ENCODE peak calls at places on chromosomes 13 and 19, in four cellular contexts. Q is cardiac muscle cell; Z is CD4-positive, alpha-beta T cell; O is anterior cingulate cortex. D is an unnamed sample.

GRCh38 chr13:114339779-114340534 is 25.7 kb downstream of the CHAMP1 start:
- DNase-seq in Z (peak; percentile 17), O (no peak), Q (no peak), D (peak; percentile 85)

GRCh38 chr19:3411636-3412035 is 45.3 kb downstream of the NFIC start:
- DNase-seq in O (no peak), Q (no peak), Z (no peak), D (no peak)

GRCh38 chr19:50721441-50722137 is 1.6 kb upstream of the CLEC11A start:
- DNase-seq in Z (no peak), O (no peak), Q (no peak), D (no peak)

GRCh38 chr13:85603735-85604134 is 195.5 kb downstream of the SLITRK6 start:
- DNase-seq in Q (no peak), O (no peak), Z (no peak), D (no peak)

GRCh38 chr19:48738557-48739399 is 1.6 kb downstream of the RASIP1 start:
- DNase-seq in Q (peak; percentile 97), Z (peak; percentile 91), O (peak; percentile 66), D (peak; percentile 96)

GRCh38 chr13:64778002-64778401 is 2452.1 kb downstream of the PCDH9 start:
- DNase-seq in Z (no peak), O (no peak), Q (no peak), D (no peak)

GRCh38 chr13:110499621-110500281 is 61.8 kb downstream of the RAB20 start:
- DNase-seq in Q (no peak), O (no peak), Z (no peak), D (no peak)

GRCh38 chr19:33259532-33259931 is 33.9 kb upstream of the SLC7A10 start:
- DNase-seq in O (no peak), Z (no peak), Q (no peak), D (no peak)

GRCh38 chr13:53953205-53953604 is 924.6 kb downstream of the OLFM4 start:
- DNase-seq in O (no peak), Q (peak; percentile 77), Z (no peak), D (no peak)

GRCh38 chr19:3276341-3276799 is 51.9 kb downstream of the CELF5 start:
- DNase-seq in O (no peak), Z (peak; percentile 42), Q (no peak), D (no peak)

GRCh38 chr13:46383383-46383782 is 3.7 kb downstream of the RUBCNL start:
- DNase-seq in Z (no peak), Q (no peak), O (no peak), D (no peak)

GRCh38 chr19:50922316-50922853 is 11.2 kb upstream of the KLK4 start:
- DNase-seq in O (peak; percentile 53), Z (peak; percentile 57), Q (peak; percentile 90), D (peak; percentile 96)

GRCh38 chr13:50208826-50209335 is 193.6 kb downstream of the KCNRG start:
- DNase-seq in Q (peak; percentile 56), Z (no peak), O (no peak), D (peak; percentile 68)

GRCh38 chr13:29581666-29582065 is 13.8 kb downstream of the SLC7A1 start:
- DNase-seq in Z (no peak), Q (no peak), O (no peak), D (no peak)

GRCh38 chr13:26679411-26679810 is 81.2 kb downstream of the GPR12 start:
- DNase-seq in O (no peak), Q (no peak), Z (no peak), D (no peak)

GRCh38 chr19:31070126-31070525 is 279.1 kb downstream of the TSHZ3 start:
- DNase-seq in Z (no peak), O (no peak), Q (no peak), D (no peak)

GRCh38 chr19:38658462-38659306 is 11.2 kb downstream of the ACTN4 start:
- DNase-seq in O (peak; percentile 33), Q (peak; percentile 61), Z (no peak), D (no peak)

GRCh38 chr19:2887391-2887914 is 13.3 kb upstream of the ZNF57 start:
- DNase-seq in Q (peak; percentile 72), Z (no peak), O (peak; percentile 62), D (peak; percentile 80)

GRCh38 chr13:106617561-106617960 is 49.6 kb upstream of the ARGLU1 start:
- DNase-seq in Z (no peak), Q (no peak), O (no peak), D (no peak)

GRCh38 chr19:47266401-47266885 is 8.2 kb upstream of the INAFM1 start:
- DNase-seq in Q (no peak), Z (no peak), O (no peak), D (no peak)

GRCh38 chr19:15379996-15380647 is 535 bp upstream of the AKAP8 start:
- DNase-seq in O (peak; percentile 54), Q (peak; percentile 69), Z (no peak), D (no peak)

GRCh38 chr19:18468517-18468916 is 30.6 kb upstream of the ISYNA1 start:
- DNase-seq in Z (no peak), O (no peak), Q (no peak), D (no peak)

GRCh38 chr19:35744688-35745327 is 410 bp downstream of the U2AF1L4 start:
- DNase-seq in Z (peak; percentile 87), O (peak; percentile 96), Q (peak; percentile 99), D (peak; percentile 98)

GRCh38 chr19:17340871-17341357 is 3.6 kb downstream of the GTPBP3 start:
- DNase-seq in O (no peak), Z (no peak), Q (no peak), D (no peak)

GRCh38 chr19:40366697-40367561 is 18.4 kb downstream of the PLD3 start:
- DNase-seq in Z (no peak), O (peak; percentile 38), Q (peak; percentile 88), D (no peak)

GRCh38 chr19:38913958-38914357 is 2.0 kb upstream of the CCER2 start:
- DNase-seq in O (no peak), Q (no peak), Z (no peak), D (no peak)